ENCODE peak calls at places on chromosomes 5 and 9, in nine cellular contexts. One of them, this sample, is unnamed.

GRCh38 chr9:36276840-36277239 is 18.6 kb upstream of the GNE start:
- DNase-seq in CD8-positive, alpha-beta memory T cell: no peak
- DNase-seq in CD8-positive, alpha-beta T cell: no peak
- DNase-seq in right cardiac atrium: no peak
- DNase-seq in upper lobe of right lung: no peak
- DNase-seq in IMR-90: peak
- DNase-seq in A549: peak
- DNase-seq in left ventricle myocardium inferior: no peak
- DNase-seq in body of pancreas: peak
- DNase-seq in this sample: no peak

GRCh38 chr9:15307523-15307841 is 466 bp upstream of the TTC39B start:
- DNase-seq in CD8-positive, alpha-beta memory T cell: no peak
- DNase-seq in CD8-positive, alpha-beta T cell: no peak
- DNase-seq in right cardiac atrium: no peak
- DNase-seq in upper lobe of right lung: no peak
- DNase-seq in IMR-90: no peak
- DNase-seq in A549: no peak
- DNase-seq in left ventricle myocardium inferior: no peak
- DNase-seq in body of pancreas: no peak
- DNase-seq in this sample: no peak

GRCh38 chr5:159208508-159209437 is 580 bp downstream of the RNF145 start:
- DNase-seq in CD8-positive, alpha-beta memory T cell: no peak
- DNase-seq in CD8-positive, alpha-beta T cell: no peak
- DNase-seq in right cardiac atrium: peak
- DNase-seq in upper lobe of right lung: peak
- DNase-seq in IMR-90: peak
- DNase-seq in A549: peak
- DNase-seq in left ventricle myocardium inferior: peak
- DNase-seq in body of pancreas: peak
- DNase-seq in this sample: no peak

GRCh38 chr5:170306381-170306790 is 8.8 kb upstream of the LCP2 start:
- DNase-seq in CD8-positive, alpha-beta memory T cell: no peak
- DNase-seq in CD8-positive, alpha-beta T cell: no peak
- DNase-seq in right cardiac atrium: peak
- DNase-seq in upper lobe of right lung: no peak
- DNase-seq in IMR-90: peak
- DNase-seq in A549: peak
- DNase-seq in left ventricle myocardium inferior: peak
- DNase-seq in body of pancreas: peak
- DNase-seq in this sample: no peak

GRCh38 chr9:128470560-128470959 is 14.8 kb downstream of the ODF2 start:
- DNase-seq in CD8-positive, alpha-beta memory T cell: no peak
- DNase-seq in CD8-positive, alpha-beta T cell: no peak
- DNase-seq in right cardiac atrium: peak
- DNase-seq in upper lobe of right lung: no peak
- DNase-seq in IMR-90: peak
- DNase-seq in A549: no peak
- DNase-seq in left ventricle myocardium inferior: no peak
- DNase-seq in body of pancreas: no peak
- DNase-seq in this sample: no peak

GRCh38 chr5:74185599-74185998 is 454.9 kb downstream of the ENC1 start:
- DNase-seq in CD8-positive, alpha-beta memory T cell: no peak
- DNase-seq in CD8-positive, alpha-beta T cell: no peak
- DNase-seq in right cardiac atrium: no peak
- DNase-seq in upper lobe of right lung: no peak
- DNase-seq in IMR-90: no peak
- DNase-seq in A549: no peak
- DNase-seq in left ventricle myocardium inferior: no peak
- DNase-seq in body of pancreas: peak
- DNase-seq in this sample: no peak

GRCh38 chr9:124197177-124198095 is 60.3 kb upstream of the NEK6 start:
- DNase-seq in CD8-positive, alpha-beta memory T cell: no peak
- DNase-seq in CD8-positive, alpha-beta T cell: no peak
- DNase-seq in right cardiac atrium: no peak
- DNase-seq in upper lobe of right lung: peak
- DNase-seq in IMR-90: no peak
- DNase-seq in A549: no peak
- DNase-seq in left ventricle myocardium inferior: no peak
- DNase-seq in body of pancreas: peak
- DNase-seq in this sample: no peak

GRCh38 chr5:15105799-15106393 is 234.3 kb upstream of the ANKH start:
- DNase-seq in CD8-positive, alpha-beta memory T cell: no peak
- DNase-seq in CD8-positive, alpha-beta T cell: no peak
- DNase-seq in right cardiac atrium: peak
- DNase-seq in upper lobe of right lung: no peak
- DNase-seq in IMR-90: peak
- DNase-seq in A549: peak
- DNase-seq in left ventricle myocardium inferior: no peak
- DNase-seq in body of pancreas: peak
- DNase-seq in this sample: peak

GRCh38 chr9:125650271-125650737 is 56.7 kb downstream of the MAPKAP1 start:
- DNase-seq in CD8-positive, alpha-beta memory T cell: no peak
- DNase-seq in CD8-positive, alpha-beta T cell: no peak
- DNase-seq in right cardiac atrium: no peak
- DNase-seq in upper lobe of right lung: no peak
- DNase-seq in IMR-90: peak
- DNase-seq in A549: no peak
- DNase-seq in left ventricle myocardium inferior: no peak
- DNase-seq in body of pancreas: peak
- DNase-seq in this sample: no peak

GRCh38 chr9:130884111-130884531 is 12.5 kb downstream of the QRFP start:
- DNase-seq in CD8-positive, alpha-beta memory T cell: no peak
- DNase-seq in CD8-positive, alpha-beta T cell: no peak
- DNase-seq in right cardiac atrium: no peak
- DNase-seq in upper lobe of right lung: no peak
- DNase-seq in IMR-90: no peak
- DNase-seq in A549: no peak
- DNase-seq in left ventricle myocardium inferior: no peak
- DNase-seq in body of pancreas: no peak
- DNase-seq in this sample: no peak

GRCh38 chr9:36877239-36877638 is 156.8 kb downstream of the PAX5 start:
- DNase-seq in CD8-positive, alpha-beta memory T cell: no peak
- DNase-seq in CD8-positive, alpha-beta T cell: no peak
- DNase-seq in right cardiac atrium: no peak
- DNase-seq in upper lobe of right lung: peak
- DNase-seq in IMR-90: no peak
- DNase-seq in A549: no peak
- DNase-seq in left ventricle myocardium inferior: no peak
- DNase-seq in body of pancreas: no peak
- DNase-seq in this sample: no peak

GRCh38 chr5:41246376-41246775 is 33.0 kb upstream of the C6 start:
- DNase-seq in CD8-positive, alpha-beta memory T cell: no peak
- DNase-seq in CD8-positive, alpha-beta T cell: no peak
- DNase-seq in right cardiac atrium: no peak
- DNase-seq in upper lobe of right lung: no peak
- DNase-seq in IMR-90: peak
- DNase-seq in A549: peak
- DNase-seq in left ventricle myocardium inferior: no peak
- DNase-seq in body of pancreas: peak
- DNase-seq in this sample: no peak

DNA sequence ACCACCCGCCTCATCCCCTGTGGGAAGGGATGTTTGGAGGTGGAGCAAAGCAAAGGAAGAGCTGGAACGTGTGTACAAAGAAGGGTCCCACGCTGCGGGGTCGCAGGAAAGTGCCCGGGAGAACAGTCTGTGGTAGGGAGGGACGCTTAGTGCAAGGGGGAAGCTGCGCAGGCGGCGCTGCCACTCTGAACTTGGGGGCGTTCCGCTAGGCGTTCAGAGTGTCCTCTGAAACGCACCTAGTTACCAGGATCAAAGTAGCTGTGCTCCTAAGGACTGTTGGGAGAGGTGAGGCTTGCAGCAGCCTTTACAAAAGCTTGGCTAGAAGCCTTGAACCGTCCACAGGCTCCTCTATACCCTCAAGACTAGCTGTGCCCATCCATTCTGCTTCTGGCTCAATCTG is 29.3 kb upstream of the PDE8B start:
- DNase-seq in CD8-positive, alpha-beta memory T cell: no peak
- DNase-seq in CD8-positive, alpha-beta T cell: no peak
- DNase-seq in right cardiac atrium: no peak
- DNase-seq in upper lobe of right lung: no peak
- DNase-seq in IMR-90: no peak
- DNase-seq in A549: no peak
- DNase-seq in left ventricle myocardium inferior: no peak
- DNase-seq in body of pancreas: no peak
- DNase-seq in this sample: no peak
- H3K4me3 ChIP-seq in CD8-positive, alpha-beta memory T cell: no peak
- H3K4me3 ChIP-seq in CD8-positive, alpha-beta T cell: no peak
- H3K4me3 ChIP-seq in right cardiac atrium: peak
- H3K4me3 ChIP-seq in upper lobe of right lung: no peak
- H3K4me3 ChIP-seq in IMR-90: no peak
- H3K4me3 ChIP-seq in A549: no peak
- H3K4me3 ChIP-seq in left ventricle myocardium inferior: no peak
- H3K4me3 ChIP-seq in body of pancreas: no peak
- H3K4me3 ChIP-seq in this sample: peak

GRCh38 chr5:139574641-139575312 is 13.6 kb downstream of the UBE2D2 start:
- DNase-seq in CD8-positive, alpha-beta memory T cell: no peak
- DNase-seq in CD8-positive, alpha-beta T cell: peak
- DNase-seq in right cardiac atrium: no peak
- DNase-seq in upper lobe of right lung: no peak
- DNase-seq in IMR-90: peak
- DNase-seq in A549: peak
- DNase-seq in left ventricle myocardium inferior: no peak
- DNase-seq in body of pancreas: no peak
- DNase-seq in this sample: no peak

GRCh38 chr5:139575313-139575646 is 14.1 kb downstream of the UBE2D2 start:
- DNase-seq in CD8-positive, alpha-beta memory T cell: no peak
- DNase-seq in CD8-positive, alpha-beta T cell: no peak
- DNase-seq in right cardiac atrium: no peak
- DNase-seq in upper lobe of right lung: no peak
- DNase-seq in IMR-90: no peak
- DNase-seq in A549: no peak
- DNase-seq in left ventricle myocardium inferior: no peak
- DNase-seq in body of pancreas: no peak
- DNase-seq in this sample: no peak

GRCh38 chr5:139571966-139572365 is 10.8 kb downstream of the UBE2D2 start:
- DNase-seq in CD8-positive, alpha-beta memory T cell: no peak
- DNase-seq in CD8-positive, alpha-beta T cell: no peak
- DNase-seq in right cardiac atrium: no peak
- DNase-seq in upper lobe of right lung: no peak
- DNase-seq in IMR-90: no peak
- DNase-seq in A549: no peak
- DNase-seq in left ventricle myocardium inferior: no peak
- DNase-seq in body of pancreas: no peak
- DNase-seq in this sample: no peak

GRCh38 chr5:139569276-139569955 is 8.3 kb downstream of the UBE2D2 start:
- DNase-seq in CD8-positive, alpha-beta memory T cell: no peak
- DNase-seq in CD8-positive, alpha-beta T cell: no peak
- DNase-seq in right cardiac atrium: no peak
- DNase-seq in upper lobe of right lung: no peak
- DNase-seq in IMR-90: peak
- DNase-seq in A549: no peak
- DNase-seq in left ventricle myocardium inferior: no peak
- DNase-seq in body of pancreas: no peak
- DNase-seq in this sample: no peak

GRCh38 chr5:139571543-139571942 is 10.4 kb downstream of the UBE2D2 start:
- DNase-seq in CD8-positive, alpha-beta memory T cell: no peak
- DNase-seq in CD8-positive, alpha-beta T cell: no peak
- DNase-seq in right cardiac atrium: no peak
- DNase-seq in upper lobe of right lung: no peak
- DNase-seq in IMR-90: no peak
- DNase-seq in A549: no peak
- DNase-seq in left ventricle myocardium inferior: no peak
- DNase-seq in body of pancreas: no peak
- DNase-seq in this sample: no peak
- H3K27ac ChIP-seq in CD8-positive, alpha-beta memory T cell: no peak
- H3K27ac ChIP-seq in CD8-positive, alpha-beta T cell: no peak
- H3K27ac ChIP-seq in right cardiac atrium: no peak
- H3K27ac ChIP-seq in upper lobe of right lung: no peak
- H3K27ac ChIP-seq in IMR-90: no peak
- H3K27ac ChIP-seq in A549: no peak
- H3K27ac ChIP-seq in left ventricle myocardium inferior: peak
- H3K27ac ChIP-seq in body of pancreas: no peak
- H3K27ac ChIP-seq in this sample: no peak

DNA sequence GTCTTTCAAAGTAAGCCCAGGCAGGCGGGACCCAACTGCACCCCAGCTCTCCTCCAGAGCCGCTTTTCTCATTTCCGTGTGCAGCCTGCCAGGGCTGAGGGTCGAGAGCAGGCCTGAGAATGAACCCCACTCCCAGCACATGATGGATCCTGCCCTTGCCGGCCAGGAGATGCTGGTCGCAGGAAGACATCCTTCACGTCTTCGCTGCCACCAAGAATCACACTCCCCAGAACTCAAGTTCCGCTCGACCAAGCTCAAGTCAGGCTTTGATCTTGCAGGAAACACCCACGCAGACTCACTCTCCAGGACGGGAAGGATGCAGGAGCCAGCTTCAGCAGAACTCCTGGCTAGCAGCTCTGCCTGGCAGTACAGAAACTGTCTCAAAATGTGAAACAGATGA is 102.5 kb downstream of the ROR2 start:
- DNase-seq in CD8-positive, alpha-beta memory T cell: no peak
- DNase-seq in CD8-positive, alpha-beta T cell: no peak
- DNase-seq in right cardiac atrium: no peak
- DNase-seq in upper lobe of right lung: no peak
- DNase-seq in IMR-90: peak
- DNase-seq in A549: no peak
- DNase-seq in left ventricle myocardium inferior: no peak
- DNase-seq in body of pancreas: peak
- DNase-seq in this sample: no peak
- H3K4me3 ChIP-seq in CD8-positive, alpha-beta memory T cell: no peak
- H3K4me3 ChIP-seq in CD8-positive, alpha-beta T cell: no peak
- H3K4me3 ChIP-seq in right cardiac atrium: no peak
- H3K4me3 ChIP-seq in upper lobe of right lung: no peak
- H3K4me3 ChIP-seq in IMR-90: no peak
- H3K4me3 ChIP-seq in A549: no peak
- H3K4me3 ChIP-seq in left ventricle myocardium inferior: no peak
- H3K4me3 ChIP-seq in body of pancreas: no peak
- H3K4me3 ChIP-seq in this sample: no peak

GRCh38 chr9:133737071-133737773 is 930 bp downstream of the SARDH start:
- DNase-seq in CD8-positive, alpha-beta memory T cell: no peak
- DNase-seq in CD8-positive, alpha-beta T cell: no peak
- DNase-seq in right cardiac atrium: no peak
- DNase-seq in upper lobe of right lung: peak
- DNase-seq in IMR-90: no peak
- DNase-seq in A549: no peak
- DNase-seq in left ventricle myocardium inferior: no peak
- DNase-seq in body of pancreas: peak
- DNase-seq in this sample: no peak

GRCh38 chr9:133737774-133738038 is 446 bp downstream of the SARDH start:
- DNase-seq in CD8-positive, alpha-beta memory T cell: no peak
- DNase-seq in CD8-positive, alpha-beta T cell: no peak
- DNase-seq in right cardiac atrium: no peak
- DNase-seq in upper lobe of right lung: no peak
- DNase-seq in IMR-90: no peak
- DNase-seq in A549: no peak
- DNase-seq in left ventricle myocardium inferior: no peak
- DNase-seq in body of pancreas: no peak
- DNase-seq in this sample: no peak

GRCh38 chr9:133739408-133740280 is 1.5 kb upstream of the SARDH start:
- DNase-seq in CD8-positive, alpha-beta memory T cell: no peak
- DNase-seq in CD8-positive, alpha-beta T cell: no peak
- DNase-seq in right cardiac atrium: no peak
- DNase-seq in upper lobe of right lung: peak
- DNase-seq in IMR-90: no peak
- DNase-seq in A549: no peak
- DNase-seq in left ventricle myocardium inferior: no peak
- DNase-seq in body of pancreas: no peak
- DNase-seq in this sample: no peak

GRCh38 chr9:133738806-133739150 is 626 bp upstream of the SARDH start:
- DNase-seq in CD8-positive, alpha-beta memory T cell: no peak
- DNase-seq in CD8-positive, alpha-beta T cell: no peak
- DNase-seq in right cardiac atrium: no peak
- DNase-seq in upper lobe of right lung: no peak
- DNase-seq in IMR-90: no peak
- DNase-seq in A549: no peak
- DNase-seq in left ventricle myocardium inferior: no peak
- DNase-seq in body of pancreas: no peak
- DNase-seq in this sample: no peak

GRCh38 chr9:133738039-133738805 is at the start of gene SARDH:
- DNase-seq in CD8-positive, alpha-beta memory T cell: no peak
- DNase-seq in CD8-positive, alpha-beta T cell: peak
- DNase-seq in right cardiac atrium: peak
- DNase-seq in upper lobe of right lung: peak
- DNase-seq in IMR-90: peak
- DNase-seq in A549: no peak
- DNase-seq in left ventricle myocardium inferior: peak
- DNase-seq in body of pancreas: peak
- DNase-seq in this sample: no peak
- H3K27ac ChIP-seq in CD8-positive, alpha-beta memory T cell: no peak
- H3K27ac ChIP-seq in CD8-positive, alpha-beta T cell: no peak
- H3K27ac ChIP-seq in right cardiac atrium: no peak
- H3K27ac ChIP-seq in upper lobe of right lung: no peak
- H3K27ac ChIP-seq in IMR-90: no peak
- H3K27ac ChIP-seq in A549: no peak
- H3K27ac ChIP-seq in left ventricle myocardium inferior: no peak
- H3K27ac ChIP-seq in body of pancreas: peak
- H3K27ac ChIP-seq in this sample: no peak